ENCODE peak calls at places on chromosomes 16 and 17, in nine cellular contexts. M is SW480; V is D341Med; Q is stomach; I is activated CD4-positive, alpha-beta T cell treated with anti-CD3 and anti-CD28 coated beads, Interleukin-2, amount 50 U/mL, for 1 hour; F is right atrium auricular region; G is stimulated activated CD4-positive, alpha-beta T cell treated with anti-CD3 and anti-CD28 coated beads, TNF-alpha, amount 100 ng/mL, for 24 hours; P is anterior cingulate cortex; Z is NCI-H1436. Y is an unnamed sample.

GRCh38 chr16:18984425-18985005 is 781 bp downstream of the TMC7 start:
- DNase-seq in I (no peak), G (no peak), Q (no peak), Z (no peak), F (no peak), V (no peak), P (no peak), M (no peak), Y (no peak)

GRCh38 chr16:2493608-2494007 is 18.7 kb downstream of the TBC1D24 start:
- DNase-seq in I (no peak), V (no peak), Z (no peak), P (no peak), G (no peak), Q (no peak), F (no peak), M (no peak), Y (no peak)

GRCh38 chr17:61015966-61016365 is 338.3 kb downstream of the BCAS3 start:
- DNase-seq in M (no peak), G (no peak), Q (no peak), Z (no peak), P (no peak), I (no peak), F (no peak), V (no peak), Y (no peak)

GRCh38 chr17:40535924-40536717 is 29.2 kb downstream of the CCR7 start:
- DNase-seq in Q (no peak), M (peak; percentile 66), G (no peak), F (no peak), V (no peak), P (no peak), Z (no peak), I (no peak), Y (no peak)

GRCh38 chr17:2975469-2975958 is 87.9 kb downstream of the OR1D5 start:
- DNase-seq in Q (peak; percentile 56), M (peak; percentile 88), V (peak; percentile 72), P (no peak), Z (no peak), G (no peak), I (no peak), F (no peak), Y (no peak)

GRCh38 chr16:50699345-50700159 is 6.1 kb downstream of the NOD2 start:
- DNase-seq in M (no peak), F (no peak), I (peak; percentile 36), Z (no peak), G (peak; percentile 72), V (no peak), P (no peak), Q (no peak), Y (no peak)

GRCh38 chr16:17312100-17312732 is 158.5 kb downstream of the XYLT1 start:
- DNase-seq in Q (peak; percentile 70), P (no peak), V (no peak), G (no peak), M (peak; percentile 88), F (no peak), Z (no peak), I (no peak), Y (no peak)

GRCh38 chr16:1530883-1531637 is 2.4 kb upstream of the TMEM204 start:
- DNase-seq in Z (no peak), I (no peak), F (peak; percentile 82), M (no peak), V (no peak), P (no peak), Q (no peak), G (no peak), Y (no peak)

GRCh38 chr17:83133302-83134121 is 54.1 kb downstream of the METRNL start:
- DNase-seq in Q (no peak), G (no peak), Z (no peak), V (no peak), M (no peak), F (no peak), P (no peak), I (no peak), Y (no peak)

GRCh38 chr17:82979718-82980117 is 99.7 kb upstream of the METRNL start:
- DNase-seq in Z (no peak), M (no peak), G (no peak), F (no peak), P (no peak), Q (no peak), I (no peak), V (no peak), Y (no peak)

GRCh38 chr17:7042507-7043194 is 1.2 kb downstream of the SLC16A11 start:
- DNase-seq in M (no peak), Q (no peak), I (peak; percentile 41), F (no peak), V (no peak), Z (no peak), P (no peak), G (peak; percentile 40), Y (no peak)

GRCh38 chr16:88688013-88688778 is 1.9 kb upstream of the SNAI3 start:
- DNase-seq in M (no peak), I (no peak), G (no peak), F (no peak), Q (peak; percentile 92), P (no peak), Z (no peak), V (peak; percentile 85), Y (no peak)

GRCh38 chr16:55373489-55373832 is 49.5 kb downstream of the IRX6 start:
- DNase-seq in I (no peak), Z (no peak), Q (no peak), G (no peak), V (no peak), P (no peak), M (no peak), F (no peak), Y (no peak)

GRCh38 chr17:41103896-41104295 is 1.3 kb upstream of the KRTAP4-9 start:
- DNase-seq in G (no peak), Q (no peak), I (no peak), V (no peak), Z (no peak), F (no peak), P (no peak), M (no peak), Y (no peak)

GRCh38 chr17:63842173-63842539 is 329 bp downstream of the SMARCD2 start:
- DNase-seq in V (no peak), M (no peak), G (no peak), F (no peak), I (no peak), Z (peak; percentile 49), Q (peak; percentile 33), P (no peak), Y (no peak)

GRCh38 chr17:69473801-69474170 is 59.3 kb downstream of the MAP2K6 start:
- DNase-seq in Q (no peak), G (no peak), F (no peak), I (no peak), V (no peak), M (no peak), P (no peak), Z (no peak), Y (no peak)

GRCh38 chr17:27384261-27384701 is 72.0 kb upstream of the KSR1 start:
- DNase-seq in Q (peak; percentile 63), M (no peak), P (peak; percentile 67), Z (no peak), F (no peak), I (no peak), V (no peak), G (no peak), Y (peak; percentile 47)

GRCh38 chr16:71467810-71468209 is 5.8 kb upstream of the ZNF23 start:
- DNase-seq in I (peak; percentile 54), M (no peak), F (no peak), G (peak; percentile 5), P (no peak), Z (no peak), Q (no peak), V (no peak), Y (no peak)

GRCh38 chr17:3592216-3592860 is 16.9 kb downstream of the TRPV1 start:
- DNase-seq in V (no peak), P (no peak), F (no peak), I (no peak), Q (no peak), G (no peak), M (no peak), Z (no peak), Y (no peak)

GRCh38 chr16:30758988-30759461 is 2.8 kb downstream of the CFAP119 start:
- DNase-seq in Z (no peak), I (no peak), F (no peak), V (no peak), Q (no peak), G (no peak), P (no peak), M (no peak), Y (no peak)

GRCh38 chr16:3086596-3087242 is 12.4 kb downstream of the ZSCAN10 start:
- DNase-seq in G (no peak), Q (no peak), M (no peak), Z (no peak), P (no peak), F (no peak), V (no peak), I (no peak), Y (no peak)

Y was measured in cerebellar nuclear complex.